ENCODE peak calls at places on chromosomes 7 and 10, in four cellular contexts. M, G, C and Y are unnamed samples. For H3K4me1 and H3K9me3, the result is how much of the 10 kb centered on the place peaks cover.

GRCh38 chr7:155415093-155415492 is 42.8 kb upstream of the EN2 start:
- DNase-seq in G (no peak), M (no peak), C (no peak), Y (no peak)

GRCh38 chr7:27151945-27152815 is at the start of gene HOXA3:
- DNase-seq in G (peak), C (peak), M (no peak), Y (no peak)

GRCh38 chr7:7201583-7202374 is 19.4 kb downstream of the C1GALT1 start:
- DNase-seq in G (no peak), M (peak), C (no peak), Y (peak)

GRCh38 chr7:154720016-154720415 is 282.9 kb downstream of the PAXIP1 start:
- DNase-seq in C (no peak), G (peak), M (no peak), Y (no peak)

GRCh38 chr7:25359471-25360059 is 131.3 kb upstream of the NPVF start:
- DNase-seq in G (no peak), C (no peak), M (no peak), Y (no peak)

GRCh38 chr10:33661580-33662269 is 327.3 kb upstream of the NRP1 start:
- DNase-seq in M (no peak), G (peak), C (peak), Y (no peak)

GRCh38 chr10:100183482-100183881 is 2.3 kb downstream of the ERLIN1 start:
- DNase-seq in C (no peak), M (no peak), G (no peak), Y (no peak)

GRCh38 chr7:4751398-4751947 is 23.9 kb upstream of the AP5Z1 start:
- DNase-seq in G (no peak), C (no peak), M (no peak), Y (no peak)

GRCh38 chr10:44382981-44383748 is 1.7 kb downstream of the CXCL12 start:
- DNase-seq in M (no peak), G (no peak), C (no peak), Y (no peak)

GRCh38 chr7:41476117-41476803 is 226.6 kb downstream of the INHBA start:
- DNase-seq in M (no peak), C (no peak), G (no peak), Y (no peak)

GRCh38 chr10:28914721-28915120 is 237.4 kb downstream of the BAMBI start:
- DNase-seq in C (no peak), M (no peak), G (no peak), Y (no peak)

GRCh38 chr10:60646966-60647796 is 131.1 kb upstream of the CDK1 start:
- DNase-seq in G (no peak), C (no peak), M (peak), Y (peak)

GRCh38 chr10:78937388-78937787 is 131.4 kb upstream of the ZMIZ1 start:
- DNase-seq in G (no peak), C (peak), M (no peak), Y (no peak)

GRCh38 chr7:81627565-81628287 is 142.1 kb downstream of the HGF start:
- DNase-seq in C (no peak), G (no peak), M (no peak), Y (no peak)

GRCh38 chr7:93883078-93883916 is 7.3 kb downstream of the TFPI2 start:
- DNase-seq in G (no peak), C (no peak), M (no peak), Y (no peak)

GRCh38 chr10:60384708-60385398 is 4.8 kb downstream of the ANK3 start:
- DNase-seq in G (no peak), C (no peak), M (no peak), Y (no peak)

GRCh38 chr7:7178906-7179305 is 3.4 kb upstream of the C1GALT1 start:
- DNase-seq in M (no peak), G (no peak), C (no peak), Y (no peak)

GRCh38 chr10:35643976-35644799 is 2.1 kb upstream of the FZD8 start:
- DNase-seq in G (no peak), M (no peak), C (no peak), Y (peak)

GRCh38 chr7:130210181-130210935 is 2.7 kb downstream of the SSMEM1 start:
- DNase-seq in M (no peak), G (no peak), C (no peak), Y (no peak)

GRCh38 chr10:129770286-129770685 is 193.8 kb downstream of the EBF3 start:
- DNase-seq in G (no peak), C (peak), M (no peak), Y (no peak)

GRCh38 chr7:138872576-138872975 is 74.6 kb upstream of the ATP6V0A4 start:
- DNase-seq in G (no peak), M (no peak), C (no peak), Y (no peak)

GRCh38 chr10:90462761-90463160 is 395.1 kb downstream of the HTR7 start:
- DNase-seq in G (no peak), C (no peak), M (no peak), Y (no peak)

GRCh38 chr7:154863766-154864530 is 139.0 kb downstream of the PAXIP1 start:
- DNase-seq in G (no peak), C (no peak), M (no peak), Y (no peak)

GRCh38 chr10:93893646-93894515 is at the start of gene SLC35G1:
- DNase-seq in G (peak), M (peak), C (peak), Y (peak)

GRCh38 chr7:24349339-24349738 is 65.3 kb downstream of the NPY start:
- DNase-seq in G (no peak), M (no peak), C (no peak), Y (no peak)

GRCh38 chr7:2947381-2947780 is 96.3 kb downstream of the CARD11 start:
- DNase-seq in C (peak), M (no peak), G (no peak), Y (no peak)

GRCh38 chr10:17454801-17455520 is 566 bp upstream of the ST8SIA6 start:
- DNase-seq in G (no peak), M (no peak), C (no peak), Y (no peak)

GRCh38 chr7:1169409-1170368 is 9.7 kb upstream of the ZFAND2A start:
- DNase-seq in G (peak), M (peak), C (peak), Y (peak)

GRCh38 chr7:26413007-26413691 is 121.5 kb downstream of the SNX10 start:
- DNase-seq in M (no peak), C (no peak), G (no peak), Y (no peak)

GRCh38 chr10:77513783-77514331 is 123.8 kb downstream of the KCNMA1 start:
- DNase-seq in M (no peak), C (no peak), G (peak), Y (no peak)

GRCh38 chr10:124005991-124006392 is 87.4 kb downstream of the CHST15 start:
- DNase-seq in M (no peak), G (no peak), C (no peak), Y (no peak)

GRCh38 chr10:119537953-119538630 is 4.4 kb downstream of the RGS10 start:
- DNase-seq in C (no peak), G (no peak), M (no peak), Y (no peak)

GRCh38 chr10:119533473-119533872 is 9.0 kb downstream of the RGS10 start:
- DNase-seq in M (no peak), C (no peak), G (no peak), Y (no peak)

GRCh38 chr10:119536508-119536837 is 6.0 kb downstream of the RGS10 start:
- DNase-seq in M (no peak), C (no peak), G (no peak), Y (no peak)

GRCh38 chr10:119535837-119536507 is 6.5 kb downstream of the RGS10 start:
- DNase-seq in C (no peak), G (no peak), M (no peak), Y (no peak)

DNA sequence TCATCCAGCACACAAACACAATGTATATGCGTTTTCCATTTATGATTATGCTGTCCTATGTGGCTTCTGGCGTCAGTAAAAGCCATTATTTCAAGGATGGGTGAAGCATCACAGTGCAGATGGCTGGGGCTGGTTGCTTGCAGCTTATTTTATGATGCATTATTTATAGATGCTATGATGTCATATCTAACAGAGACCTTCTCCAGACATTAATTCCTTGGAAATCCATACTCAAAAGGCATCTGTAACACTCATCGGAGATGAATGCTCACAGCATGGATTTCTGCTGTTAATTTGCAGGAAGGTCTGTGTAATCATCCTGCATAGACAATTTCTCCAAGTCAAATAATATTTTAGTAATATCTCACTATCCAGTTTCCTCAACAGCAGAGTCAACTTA is 7.2 kb downstream of the RGS10 start:
- DNase-seq in M (no peak), G (no peak), C (no peak), Y (no peak)
- H3K4me1 ChIP-seq in M (under half), G (under half), C (under half), Y (half or more)

DNA sequence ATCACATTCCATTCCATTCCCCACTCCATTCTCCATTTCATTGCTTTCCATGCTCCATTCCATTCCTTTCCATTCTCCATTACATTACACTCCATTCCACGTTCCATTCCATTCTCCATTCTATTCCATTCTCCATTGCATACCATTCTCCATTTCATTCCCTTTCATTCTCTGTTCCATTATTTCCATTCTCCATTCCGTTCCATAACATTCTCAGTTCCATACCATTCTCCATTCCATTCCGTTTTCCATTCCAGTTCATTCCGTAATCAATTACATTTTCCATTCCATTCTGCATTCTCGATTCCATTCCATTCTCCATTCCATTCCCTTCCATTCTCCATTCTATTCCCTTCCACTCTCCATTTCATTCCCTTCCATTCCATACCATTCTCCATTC is 86.4 kb downstream of the NSUN6 start:
- DNase-seq in M (no peak), G (no peak), C (no peak), Y (no peak)
- H3K9me3 ChIP-seq in M (under half), G (under half), C (under half), Y (under half)

GRCh38 chr7:128939075-128939860 is 1.5 kb downstream of the IRF5 start:
- DNase-seq in G (no peak), C (peak), M (no peak), Y (no peak)
- H3K4me1 ChIP-seq in G (under half), C (under half), M (under half), Y (under half)

GRCh38 chr7:158273138-158273651 is 314.4 kb downstream of the PTPRN2 start:
- DNase-seq in G (no peak), C (no peak), M (no peak), Y (no peak)

GRCh38 chr7:158272091-158272490 is 315.5 kb downstream of the PTPRN2 start:
- DNase-seq in C (no peak), G (no peak), M (no peak), Y (no peak)

GRCh38 chr7:158271646-158272045 is 316.0 kb downstream of the PTPRN2 start:
- DNase-seq in C (no peak), G (no peak), M (no peak), Y (no peak)

GRCh38 chr7:158270856-158271413 is 316.7 kb downstream of the PTPRN2 start:
- DNase-seq in M (no peak), C (no peak), G (no peak), Y (no peak)

DNA sequence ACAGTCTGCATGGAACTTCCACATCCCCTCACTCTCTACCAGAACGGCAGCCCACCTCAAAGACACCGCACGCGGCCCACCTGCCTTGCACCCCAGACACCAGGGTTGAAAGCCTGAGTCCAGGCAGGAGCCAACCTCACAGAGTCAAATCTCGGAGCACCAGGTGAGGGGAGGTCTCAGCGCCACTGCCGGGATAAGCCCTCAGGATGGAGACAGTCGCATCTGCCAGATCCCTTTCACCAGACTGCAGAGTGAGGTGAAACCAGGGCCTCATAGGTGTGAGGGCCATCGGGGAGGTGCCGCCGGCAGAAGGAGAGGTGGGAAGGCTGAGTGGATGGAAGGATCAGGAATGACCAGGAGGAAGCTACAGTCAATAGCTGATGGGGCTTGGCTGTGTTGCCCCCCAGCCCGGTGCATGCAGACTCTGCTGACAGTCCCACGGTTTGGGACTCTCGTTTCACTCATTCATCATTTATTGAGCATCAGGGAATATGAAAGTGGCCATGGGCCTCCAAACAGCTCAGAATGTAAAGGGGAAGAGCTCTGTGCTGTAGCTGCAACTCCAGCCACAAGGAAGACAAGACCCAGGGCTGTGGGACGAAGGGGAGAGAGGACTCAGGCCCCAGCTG is 315.0 kb downstream of the PTPRN2 start:
- DNase-seq in G (no peak), M (no peak), C (no peak), Y (no peak)
- H3K9me3 ChIP-seq in G (under half), M (under half), C (under half), Y (under half)

DNA sequence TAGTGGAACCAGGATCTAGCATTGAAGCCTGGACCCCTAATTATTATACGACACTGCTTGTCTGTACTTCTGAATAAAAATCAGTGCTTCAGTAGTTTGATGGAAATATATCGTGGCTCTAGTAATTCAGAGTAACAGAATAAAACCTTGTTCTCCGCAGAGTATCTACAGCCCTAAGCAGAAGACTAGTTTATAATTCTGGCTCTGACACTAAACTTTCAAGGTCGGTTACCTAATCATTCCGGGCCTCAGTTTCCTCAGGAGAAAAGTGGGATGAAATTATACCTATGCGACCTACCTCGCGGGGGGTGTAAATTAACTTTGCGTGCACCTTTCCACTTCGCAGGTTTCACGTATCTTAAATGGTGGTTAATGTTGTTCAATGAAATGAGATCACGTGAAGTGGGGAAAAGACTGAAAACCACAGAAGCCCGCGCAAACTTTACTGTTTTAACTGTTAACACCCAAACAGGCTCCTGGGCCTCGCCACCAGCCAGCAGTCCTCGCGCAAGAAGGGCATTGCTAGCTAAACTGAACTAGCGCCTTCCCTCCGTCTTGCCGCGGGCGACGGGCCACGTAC is 615 bp downstream of the THAP5 start:
- DNase-seq in C (no peak), M (no peak), G (peak), Y (no peak)
- H3K4me1 ChIP-seq in C (under half), M (under half), G (under half), Y (under half)

GRCh38 chr7:45295222-45295621 is 137.6 kb downstream of the RAMP3 start:
- DNase-seq in M (no peak), C (no peak), G (no peak), Y (no peak)

GRCh38 chr7:45296748-45297147 is 139.2 kb downstream of the RAMP3 start:
- DNase-seq in G (no peak), C (no peak), M (no peak), Y (no peak)

GRCh38 chr7:45292481-45292880 is 134.9 kb downstream of the RAMP3 start:
- DNase-seq in C (no peak), G (no peak), M (no peak), Y (no peak)

GRCh38 chr7:45293295-45293942 is 135.8 kb downstream of the RAMP3 start:
- DNase-seq in C (no peak), M (no peak), G (no peak), Y (no peak)

DNA sequence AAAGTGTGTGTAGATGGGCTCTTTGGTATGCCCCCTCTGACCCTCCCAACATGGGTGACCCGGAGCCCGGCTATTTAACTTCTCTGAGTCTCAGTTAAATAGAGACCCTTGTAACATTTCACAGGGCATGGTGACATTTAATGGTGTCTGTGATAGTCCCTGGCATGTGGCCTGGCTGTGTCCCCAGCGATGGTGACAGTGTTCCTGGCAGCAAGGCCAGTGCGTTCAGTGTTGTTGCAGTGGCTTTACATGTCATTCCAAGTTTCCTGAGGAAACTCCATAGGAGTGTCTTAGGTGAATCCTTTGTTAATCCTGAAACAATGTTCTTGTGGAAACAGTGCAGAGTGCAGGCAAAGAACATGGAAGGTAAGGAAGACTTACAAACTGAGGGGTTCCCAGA is 137.0 kb downstream of the RAMP3 start:
- DNase-seq in C (no peak), M (no peak), G (no peak), Y (no peak)
- H3K9me3 ChIP-seq in C (under half), M (under half), G (under half), Y (under half)

DNA sequence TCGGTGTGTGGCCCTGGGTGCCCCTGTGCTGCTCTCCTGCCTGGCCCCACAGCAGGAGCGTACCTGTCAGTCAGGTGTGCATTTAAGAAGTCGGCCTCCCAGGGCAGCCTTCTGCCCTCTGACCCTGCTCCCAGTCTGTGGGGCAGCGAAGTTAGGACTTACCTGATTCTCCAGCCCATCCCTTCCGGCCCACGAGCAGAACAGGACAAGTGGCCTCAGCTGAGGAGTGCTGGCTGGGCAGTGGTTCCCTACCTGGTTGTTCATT is 24.7 kb downstream of the CTBP2 start:
- DNase-seq in M (no peak), G (no peak), C (no peak), Y (no peak)
- H3K4me1 ChIP-seq in M (under half), G (under half), C (under half), Y (under half)

GRCh38 chr7:56493196-56493595 is 377.0 kb upstream of the NUPR2 start:
- DNase-seq in G (no peak), C (no peak), M (no peak), Y (no peak)

GRCh38 chr7:56493704-56494450 is 377.7 kb upstream of the NUPR2 start:
- DNase-seq in C (no peak), G (no peak), M (no peak), Y (no peak)

GRCh38 chr7:56495165-56495564 is 378.9 kb upstream of the NUPR2 start:
- DNase-seq in G (no peak), M (no peak), C (no peak), Y (no peak)

DNA sequence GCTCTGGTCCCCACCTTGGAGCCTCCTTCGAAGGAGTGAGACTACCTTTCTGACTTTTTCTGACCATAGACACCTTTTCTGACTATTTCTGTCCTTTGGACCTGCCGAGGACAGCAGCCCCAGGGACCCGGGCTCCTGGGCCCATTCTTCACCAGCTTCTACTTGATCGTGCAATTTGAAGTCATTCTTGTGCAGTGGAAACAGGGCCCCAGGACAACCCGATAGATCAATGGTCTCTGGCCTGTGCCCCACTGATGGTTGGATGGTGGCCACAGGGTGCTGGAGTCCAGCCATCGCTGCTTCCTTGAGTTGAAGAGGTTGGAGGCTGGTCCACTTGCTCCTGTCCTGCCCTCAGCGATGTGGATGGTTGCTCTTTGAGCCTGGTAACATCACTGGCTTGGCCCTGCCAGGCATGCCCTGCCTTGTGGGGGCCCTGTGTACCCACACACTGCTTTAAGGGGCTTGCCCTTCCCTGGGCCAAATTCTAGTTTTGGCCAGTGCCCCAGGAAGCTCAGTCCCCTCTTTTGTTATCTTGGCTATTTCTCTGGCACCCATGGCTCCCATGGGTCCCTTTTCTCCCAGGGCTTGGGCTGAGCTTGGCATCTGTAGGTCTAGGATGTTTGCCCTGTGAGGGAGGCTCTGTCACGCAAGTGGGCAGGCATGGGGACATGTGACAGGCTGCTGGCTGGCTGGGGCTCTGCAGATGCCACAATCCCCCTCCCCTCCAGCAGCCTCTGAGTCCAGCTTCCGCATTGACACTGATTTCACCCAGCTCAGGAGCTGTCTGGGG is 375.6 kb upstream of the NUPR2 start:
- DNase-seq in G (no peak), M (no peak), C (no peak), Y (no peak)
- H3K9me3 ChIP-seq in G (under half), M (under half), C (under half), Y (under half)